ENCODE peak calls at places on chromosome 9, in five cellular contexts. E, K, T, Z and R are unnamed samples.

GRCh38 chr9:118732998-118733397 is 636.2 kb downstream of the BRINP1 start:
- DNase-seq in E (no peak), K (no peak), T (no peak), Z (no peak), R (no peak)

GRCh38 chr9:14585730-14586473 is 107.3 kb downstream of the ZDHHC21 start:
- DNase-seq in E (no peak), K (no peak), T (no peak), Z (no peak), R (no peak)

GRCh38 chr9:137140151-137141012 is 1.4 kb downstream of the GRIN1 start:
- DNase-seq in E (no peak), K (no peak), T (no peak), Z (peak), R (peak)

GRCh38 chr9:115132648-115133047 is 14.7 kb upstream of the TNC start:
- DNase-seq in E (no peak), K (peak), T (peak), Z (no peak), R (no peak)

GRCh38 chr9:31034311-31034710 is 1350.1 kb upstream of the ACO1 start:
- DNase-seq in E (no peak), K (no peak), T (no peak), Z (no peak), R (no peak)

GRCh38 chr9:117555964-117556629 is 141.2 kb upstream of the ASTN2 start:
- DNase-seq in E (peak), K (peak), T (peak), Z (peak), R (peak)

GRCh38 chr9:111877420-111877819 is 19.2 kb upstream of the UGCG start:
- DNase-seq in E (no peak), K (no peak), T (no peak), Z (no peak), R (no peak)

GRCh38 chr9:27033815-27034403 is 28.4 kb upstream of the LRRC19 start:
- DNase-seq in E (no peak), K (peak), T (peak), Z (no peak), R (peak)

GRCh38 chr9:19028835-19029451 is 4.1 kb downstream of the SAXO1 start:
- DNase-seq in E (peak), K (peak), T (peak), Z (no peak), R (peak)

GRCh38 chr9:78131969-78132687 is 100.5 kb upstream of the GNAQ start:
- DNase-seq in E (no peak), K (peak), T (peak), Z (no peak), R (no peak)

GRCh38 chr9:110081395-110081794 is 126.6 kb downstream of the C9orf152 start:
- DNase-seq in E (no peak), K (no peak), T (peak), Z (no peak), R (no peak)

GRCh38 chr9:4691794-4692193 is 12.4 kb downstream of the CDC37L1 start:
- DNase-seq in E (no peak), K (no peak), T (peak), Z (no peak), R (no peak)

GRCh38 chr9:135910757-135911156 is 3.4 kb upstream of the CAMSAP1 start:
- DNase-seq in E (no peak), K (no peak), T (no peak), Z (peak), R (no peak)

GRCh38 chr9:131112374-131113159 is 12.8 kb upstream of the NUP214 start:
- DNase-seq in E (no peak), K (no peak), T (no peak), Z (peak), R (no peak)

GRCh38 chr9:117411547-117411946 is 3.3 kb downstream of the ASTN2 start:
- DNase-seq in E (peak), K (peak), T (peak), Z (no peak), R (peak)